ENCODE peak calls at places on chromosomes 2 and 18, in nine cellular contexts. J, C, S, I, Y, A, T, B and D are unnamed samples.

GRCh38 chr2:190514676-190515075 is 19.8 kb downstream of the NEMP2 start:
- DNase-seq in J (no peak), C (no peak), S (no peak), I (no peak), Y (no peak), A (no peak), T (no peak), B (no peak), D (no peak)

GRCh38 chr2:1231664-1232063 is 181.6 kb upstream of the TPO start:
- DNase-seq in J (no peak), C (no peak), S (no peak), I (no peak), Y (no peak), A (no peak), T (no peak), B (no peak), D (no peak)

GRCh38 chr2:240060977-240061591 is 7.8 kb upstream of the OR6B3 start:
- DNase-seq in J (no peak), C (no peak), S (no peak), I (peak), Y (peak), A (peak), T (no peak), B (no peak), D (peak)

GRCh38 chr18:24534737-24535136 is 74.3 kb downstream of the HRH4 start:
- DNase-seq in J (no peak), C (no peak), S (no peak), I (no peak), Y (no peak), A (no peak), T (no peak), B (no peak), D (no peak)

GRCh38 chr2:109407401-109408335 is 206.1 kb downstream of the SEPTIN10 start:
- DNase-seq in J (no peak), C (no peak), S (no peak), I (no peak), Y (no peak), A (no peak), T (no peak), B (no peak), D (no peak)

GRCh38 chr2:64330691-64331429 is 123.1 kb upstream of the LGALSL start:
- DNase-seq in J (peak), C (peak), S (peak), I (peak), Y (peak), A (peak), T (peak), B (peak), D (peak)

GRCh38 chr2:128275498-128276045 is 43.1 kb downstream of the HS6ST1 start:
- DNase-seq in J (no peak), C (no peak), S (no peak), I (no peak), Y (no peak), A (no peak), T (no peak), B (peak), D (no peak)

GRCh38 chr2:20181761-20182160 is 43.2 kb downstream of the SDC1 start:
- DNase-seq in J (no peak), C (no peak), S (no peak), I (no peak), Y (no peak), A (no peak), T (no peak), B (no peak), D (no peak)

GRCh38 chr2:37566517-37566961 is 104.9 kb downstream of the CDC42EP3 start:
- DNase-seq in J (no peak), C (no peak), S (no peak), I (no peak), Y (peak), A (no peak), T (no peak), B (no peak), D (no peak)

GRCh38 chr2:37832590-37833197 is 92.4 kb upstream of the RMDN2 start:
- DNase-seq in J (no peak), C (peak), S (peak), I (peak), Y (peak), A (peak), T (peak), B (peak), D (peak)